ENCODE peak calls at places on chromosomes 3 and 15, in six cellular contexts. One of them, this sample, is unnamed.

GRCh38 chr3:197541756-197542539 is 13.8 kb downstream of the BDH1 start:
- DNase-seq in heart left ventricle: peak; percentile 84
- DNase-seq in A549: no peak
- DNase-seq in brain microvascular endothelial cell: peak; percentile 86
- DNase-seq in ovary: peak; percentile 49
- DNase-seq in cardiac fibroblast: peak; percentile 88
- DNase-seq in this sample: peak; percentile 51

GRCh38 chr15:44034933-44035624 is 160.0 kb downstream of the FRMD5 start:
- DNase-seq in heart left ventricle: no peak
- DNase-seq in A549: no peak
- DNase-seq in brain microvascular endothelial cell: peak; percentile 56
- DNase-seq in ovary: no peak
- DNase-seq in cardiac fibroblast: peak; percentile 87
- DNase-seq in this sample: peak; percentile 72

GRCh38 chr3:32646761-32647160 is 38.2 kb upstream of the CNOT10 start:
- DNase-seq in heart left ventricle: no peak
- DNase-seq in A549: no peak
- DNase-seq in brain microvascular endothelial cell: no peak
- DNase-seq in ovary: no peak
- DNase-seq in cardiac fibroblast: no peak
- DNase-seq in this sample: no peak

GRCh38 chr3:100079328-100079727 is 35.0 kb downstream of the FILIP1L start:
- DNase-seq in heart left ventricle: no peak
- DNase-seq in A549: no peak
- DNase-seq in brain microvascular endothelial cell: no peak
- DNase-seq in ovary: no peak
- DNase-seq in cardiac fibroblast: no peak
- DNase-seq in this sample: no peak

GRCh38 chr3:52570076-52570475 is 33.7 kb downstream of the UQCC5 start:
- DNase-seq in heart left ventricle: no peak
- DNase-seq in A549: no peak
- DNase-seq in brain microvascular endothelial cell: peak; percentile 38
- DNase-seq in ovary: no peak
- DNase-seq in cardiac fibroblast: peak; percentile 8
- DNase-seq in this sample: no peak

GRCh38 chr3:27905625-27906024 is 183.5 kb upstream of the EOMES start:
- DNase-seq in heart left ventricle: peak; percentile 17
- DNase-seq in A549: no peak
- DNase-seq in brain microvascular endothelial cell: no peak
- DNase-seq in ovary: no peak
- DNase-seq in cardiac fibroblast: no peak
- DNase-seq in this sample: no peak

GRCh38 chr3:150144309-150144708 is 173.6 kb upstream of the PFN2 start:
- DNase-seq in heart left ventricle: no peak
- DNase-seq in A549: no peak
- DNase-seq in brain microvascular endothelial cell: no peak
- DNase-seq in ovary: no peak
- DNase-seq in cardiac fibroblast: no peak
- DNase-seq in this sample: no peak

GRCh38 chr15:62853114-62853832 is 189.3 kb upstream of the TPM1 start:
- DNase-seq in heart left ventricle: no peak
- DNase-seq in A549: peak; percentile 31
- DNase-seq in brain microvascular endothelial cell: no peak
- DNase-seq in ovary: no peak
- DNase-seq in cardiac fibroblast: no peak
- DNase-seq in this sample: peak; percentile 39

GRCh38 chr3:159884661-159885402 is 103.8 kb upstream of the IL12A start:
- DNase-seq in heart left ventricle: no peak
- DNase-seq in A549: peak; percentile 44
- DNase-seq in brain microvascular endothelial cell: no peak
- DNase-seq in ovary: no peak
- DNase-seq in cardiac fibroblast: peak; percentile 70
- DNase-seq in this sample: peak; percentile 58

GRCh38 chr3:69084326-69084667 is 440 bp upstream of the ARL6IP5 start:
- DNase-seq in heart left ventricle: no peak
- DNase-seq in A549: no peak
- DNase-seq in brain microvascular endothelial cell: peak; percentile 60
- DNase-seq in ovary: no peak
- DNase-seq in cardiac fibroblast: peak; percentile 78
- DNase-seq in this sample: peak; percentile 89

GRCh38 chr3:172347895-172348680 is 100.2 kb downstream of the GHSR start:
- DNase-seq in heart left ventricle: no peak
- DNase-seq in A549: no peak
- DNase-seq in brain microvascular endothelial cell: no peak
- DNase-seq in ovary: no peak
- DNase-seq in cardiac fibroblast: no peak
- DNase-seq in this sample: peak; percentile 11

GRCh38 chr3:53800041-53800440 is 46.2 kb downstream of the CHDH start:
- DNase-seq in heart left ventricle: no peak
- DNase-seq in A549: no peak
- DNase-seq in brain microvascular endothelial cell: no peak
- DNase-seq in ovary: no peak
- DNase-seq in cardiac fibroblast: no peak
- DNase-seq in this sample: peak; percentile 56

GRCh38 chr3:45319231-45320085 is 68.9 kb upstream of the LARS2 start:
- DNase-seq in heart left ventricle: no peak
- DNase-seq in A549: no peak
- DNase-seq in brain microvascular endothelial cell: no peak
- DNase-seq in ovary: no peak
- DNase-seq in cardiac fibroblast: no peak
- DNase-seq in this sample: no peak

GRCh38 chr3:21216598-21216997 is 534.4 kb downstream of the ZNF385D start:
- DNase-seq in heart left ventricle: no peak
- DNase-seq in A549: peak; percentile 1
- DNase-seq in brain microvascular endothelial cell: peak; percentile 32
- DNase-seq in ovary: no peak
- DNase-seq in cardiac fibroblast: peak; percentile 8
- DNase-seq in this sample: peak; percentile 40

DNA sequence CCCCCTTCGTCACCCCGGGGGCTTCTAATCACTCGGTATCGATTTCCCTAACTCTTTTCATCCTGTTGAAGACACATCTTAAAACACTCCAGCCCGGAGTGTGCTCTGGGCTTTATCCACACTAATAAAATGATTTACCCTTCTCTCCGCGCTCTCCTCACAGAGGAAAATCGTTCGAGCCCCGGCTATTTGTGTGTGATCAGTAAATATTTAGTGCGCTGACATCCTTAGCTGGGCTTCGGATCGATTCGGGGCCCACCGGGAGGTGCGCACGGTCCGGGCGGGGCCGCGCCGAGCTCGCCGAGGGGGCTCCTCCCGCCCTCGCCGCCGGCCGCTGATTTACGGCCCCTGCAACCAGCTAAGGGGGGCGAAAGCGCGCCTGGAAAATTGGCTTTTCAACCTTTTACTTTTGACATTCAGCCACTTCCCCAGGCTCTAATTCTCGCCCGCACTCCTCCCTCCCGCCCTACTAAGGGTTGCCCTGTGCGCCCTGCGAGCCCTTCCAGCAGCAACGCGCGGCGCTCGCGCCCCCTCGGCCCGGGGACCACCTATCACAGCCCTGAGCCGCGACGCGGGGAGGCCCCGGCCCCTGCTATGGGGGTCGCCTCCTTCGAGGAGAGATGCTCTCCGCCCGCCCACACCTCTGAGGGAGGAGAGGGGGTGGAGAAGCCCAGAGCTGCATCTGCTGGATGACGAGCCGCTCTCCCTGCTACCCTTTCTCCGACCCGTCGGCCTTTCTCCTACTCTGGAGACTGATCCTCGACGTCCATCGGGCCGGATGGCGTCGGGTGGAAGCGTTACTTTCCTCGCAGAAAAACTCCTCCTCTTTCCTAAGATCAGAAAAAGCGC is 7.9 kb upstream of the NR2F2 start:
- DNase-seq in heart left ventricle: no peak
- DNase-seq in A549: no peak
- DNase-seq in brain microvascular endothelial cell: peak; percentile 27
- DNase-seq in ovary: peak; percentile 81
- DNase-seq in cardiac fibroblast: peak; percentile 17
- DNase-seq in this sample: peak; percentile 45
- H3K4me3 ChIP-seq in heart left ventricle: peak overlapping the region; percentile 77
- H3K4me3 ChIP-seq in A549: no peak overlapping the region
- H3K4me3 ChIP-seq in brain microvascular endothelial cell: peak overlapping the region; percentile 56
- H3K4me3 ChIP-seq in ovary: peak overlapping the region; percentile 73
- H3K4me3 ChIP-seq in cardiac fibroblast: no peak overlapping the region
- H3K4me3 ChIP-seq in this sample: peak overlapping the region; percentile 56

DNA sequence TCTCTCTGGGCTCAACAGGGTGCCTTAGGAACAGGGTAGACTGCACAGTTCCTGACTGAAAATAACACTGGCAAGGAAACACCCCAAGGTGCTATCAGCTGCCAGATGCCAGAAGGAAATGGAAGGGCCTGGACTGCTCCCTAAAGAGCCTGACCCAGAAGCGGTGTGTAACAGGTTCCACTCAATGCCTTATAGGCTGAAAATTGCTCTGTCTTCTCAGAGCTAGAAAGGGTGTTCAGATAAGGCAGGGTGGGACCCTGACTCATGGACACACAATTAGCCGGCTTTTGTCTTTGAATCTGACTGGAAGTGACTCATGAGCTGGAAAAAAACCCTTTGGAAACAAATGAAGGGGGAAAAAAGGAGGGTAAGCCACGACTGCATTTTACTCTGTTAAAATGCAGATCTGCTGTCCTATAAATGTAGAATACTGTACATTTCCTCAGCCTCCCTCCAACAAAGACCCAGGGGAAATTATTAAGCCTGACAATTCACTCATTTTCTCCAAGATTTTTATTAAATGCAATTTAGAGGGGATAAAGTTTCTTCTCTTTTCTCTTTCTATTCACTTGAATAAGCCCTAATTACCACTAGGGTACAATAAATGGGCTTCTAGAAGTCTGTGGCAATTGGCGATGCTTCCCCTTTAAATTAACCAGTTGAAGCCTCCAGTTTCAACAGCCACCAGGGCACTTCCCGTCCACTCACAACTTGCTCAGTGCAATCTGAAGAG is 160.2 kb upstream of the TBL1XR1 start:
- DNase-seq in heart left ventricle: peak; percentile 63
- DNase-seq in A549: peak; percentile 63
- DNase-seq in brain microvascular endothelial cell: peak; percentile 88
- DNase-seq in ovary: peak; percentile 20
- DNase-seq in cardiac fibroblast: peak; percentile 83
- DNase-seq in this sample: peak; percentile 95
- TF ChIP-seq CTCF in heart left ventricle: no peak
- TF ChIP-seq CTCF in A549: no peak
- TF ChIP-seq CTCF in brain microvascular endothelial cell: peak; percentile 14
- TF ChIP-seq CTCF in ovary: no peak
- TF ChIP-seq CTCF in cardiac fibroblast: no peak
- TF ChIP-seq CTCF in this sample: no peak

GRCh38 chr3:105365171-105365535 is 1.6 kb upstream of the ALCAM start:
- DNase-seq in heart left ventricle: no peak
- DNase-seq in A549: no peak
- DNase-seq in brain microvascular endothelial cell: no peak
- DNase-seq in ovary: no peak
- DNase-seq in cardiac fibroblast: no peak
- DNase-seq in this sample: peak; percentile 69

GRCh38 chr3:105367063-105367405 is 325 bp downstream of the ALCAM start:
- DNase-seq in heart left ventricle: peak; percentile 26
- DNase-seq in A549: no peak
- DNase-seq in brain microvascular endothelial cell: no peak
- DNase-seq in ovary: peak; percentile 28
- DNase-seq in cardiac fibroblast: no peak
- DNase-seq in this sample: peak; percentile 42

GRCh38 chr3:105364113-105364512 is 2.6 kb upstream of the ALCAM start:
- DNase-seq in heart left ventricle: no peak
- DNase-seq in A549: no peak
- DNase-seq in brain microvascular endothelial cell: peak; percentile 82
- DNase-seq in ovary: no peak
- DNase-seq in cardiac fibroblast: no peak
- DNase-seq in this sample: peak; percentile 62

GRCh38 chr3:105366302-105367062 is at the start of gene ALCAM:
- DNase-seq in heart left ventricle: peak; percentile 90
- DNase-seq in A549: peak; percentile 98
- DNase-seq in brain microvascular endothelial cell: peak; percentile 98
- DNase-seq in ovary: peak; percentile 94
- DNase-seq in cardiac fibroblast: peak; percentile 99
- DNase-seq in this sample: peak; percentile 100

DNA sequence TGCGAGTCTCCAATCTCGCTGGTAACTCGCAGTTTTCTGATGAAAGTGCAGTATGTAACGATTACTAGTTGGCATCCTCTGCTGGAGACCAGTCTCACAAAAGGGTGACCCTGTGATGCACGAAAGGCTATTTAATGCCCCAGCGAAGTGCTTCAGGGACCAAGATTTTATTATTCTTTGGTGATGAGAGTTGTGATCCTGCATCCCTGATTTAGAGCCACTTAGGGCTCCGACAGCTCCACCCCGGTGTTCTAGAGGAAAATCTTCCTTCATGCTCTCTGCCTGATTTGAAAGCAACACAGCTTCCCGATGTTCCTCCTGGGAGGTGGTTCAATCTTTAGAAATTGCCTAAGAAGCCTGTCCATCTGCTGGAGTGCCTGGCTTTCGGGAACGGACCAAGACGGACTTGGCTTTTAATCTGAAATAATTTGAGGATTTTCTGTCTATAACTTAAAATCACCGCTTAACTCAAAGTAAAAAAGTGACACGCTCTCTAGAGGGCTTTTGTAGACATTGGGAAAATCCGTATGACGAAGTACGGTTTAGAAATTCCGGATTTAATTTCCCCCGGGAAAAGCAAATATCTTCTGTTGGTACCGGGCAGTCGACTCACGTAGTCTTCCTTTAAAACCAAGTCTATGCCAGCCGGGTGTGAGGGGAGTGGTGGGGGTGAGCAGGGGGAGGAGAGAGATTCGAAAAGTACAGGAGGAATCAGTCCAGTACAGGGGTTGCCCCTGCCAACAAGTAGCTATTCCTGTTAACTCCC is 990 bp upstream of the ALCAM start:
- DNase-seq in heart left ventricle: no peak
- DNase-seq in A549: peak; percentile 71
- DNase-seq in brain microvascular endothelial cell: peak; percentile 46
- DNase-seq in ovary: peak; percentile 11
- DNase-seq in cardiac fibroblast: peak; percentile 83
- DNase-seq in this sample: peak; percentile 76
- H3K4me3 ChIP-seq in heart left ventricle: peak overlapping the region; percentile 66
- H3K4me3 ChIP-seq in A549: peak overlapping the region; percentile 88
- H3K4me3 ChIP-seq in brain microvascular endothelial cell: peak overlapping the region; percentile 66
- H3K4me3 ChIP-seq in ovary: peak overlapping the region; percentile 51
- H3K4me3 ChIP-seq in cardiac fibroblast: peak overlapping the region; percentile 95
- H3K4me3 ChIP-seq in this sample: peak overlapping the region; percentile 59

DNA sequence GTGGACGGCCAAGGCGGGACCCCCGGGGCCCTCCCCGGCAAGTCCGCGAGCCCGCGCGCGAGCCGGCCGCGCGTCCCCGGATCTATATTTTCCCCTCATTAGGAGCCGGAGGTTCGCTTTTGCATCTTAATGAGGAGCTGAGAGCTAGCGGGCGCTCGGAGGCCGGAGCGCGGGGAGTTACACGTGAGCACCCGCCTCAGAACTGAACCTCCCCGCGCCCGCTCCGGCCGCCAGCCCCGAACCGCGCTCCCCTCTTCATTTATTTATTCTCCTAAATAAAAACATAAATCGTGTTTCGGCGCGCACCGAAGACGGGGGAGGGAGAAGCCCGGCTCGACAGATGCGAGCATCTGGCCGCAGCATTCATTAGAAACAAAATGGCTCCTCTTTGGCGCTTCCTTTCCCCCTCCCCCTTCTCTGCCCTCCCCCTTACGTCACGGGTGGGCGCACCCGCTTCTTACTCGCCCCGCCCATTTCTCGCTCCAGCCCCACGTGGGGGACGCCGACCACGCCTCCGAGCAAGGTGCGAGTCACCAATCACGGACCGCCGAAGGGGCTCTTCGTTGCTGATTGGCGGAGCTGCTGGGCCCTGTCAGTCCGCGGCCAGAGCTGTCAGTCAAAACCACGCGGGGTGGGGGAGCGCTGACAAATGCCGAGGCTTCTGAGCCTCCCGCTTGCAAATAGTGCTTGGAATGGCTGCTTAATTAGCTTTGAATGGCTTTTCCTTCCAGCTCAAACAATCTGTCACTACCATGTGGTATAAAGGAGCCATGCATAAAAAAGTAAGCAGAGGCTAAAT is 1.6 kb upstream of the TLE3 start:
- DNase-seq in heart left ventricle: peak; percentile 100
- DNase-seq in A549: peak; percentile 100
- DNase-seq in brain microvascular endothelial cell: peak; percentile 99
- DNase-seq in ovary: peak; percentile 100
- DNase-seq in cardiac fibroblast: peak; percentile 100
- DNase-seq in this sample: peak; percentile 99
- TF ChIP-seq CTCF in heart left ventricle: no peak
- TF ChIP-seq CTCF in A549: no peak
- TF ChIP-seq CTCF in brain microvascular endothelial cell: no peak
- TF ChIP-seq CTCF in ovary: no peak
- TF ChIP-seq CTCF in cardiac fibroblast: no peak
- TF ChIP-seq CTCF in this sample: no peak

This sample was measured in epithelial cell of esophagus.